ENCODE peak calls at places on chromosomes 12 and 14, in nine cellular contexts. O is GM06990; W is transverse colon; T is nephron progenitor cell; R is epithelial cell of esophagus; N is neural crest cell; E is lower leg skin; D is CD8-positive, alpha-beta T cell; G is AG09319. I is an unnamed sample.

GRCh38 chr14:90839024-90839888 is 23.0 kb upstream of the TTC7B start:
- DNase-seq in O (no peak), W (no peak), T (no peak), R (no peak), N (no peak), E (peak), D (no peak), G (peak), I (no peak)

GRCh38 chr12:104935892-104936291 is 22.2 kb downstream of the SLC41A2 start:
- DNase-seq in O (no peak), W (no peak), T (no peak), R (no peak), N (no peak), E (no peak), D (no peak), G (no peak), I (no peak)

GRCh38 chr14:23561873-23562821 is 5.4 kb downstream of the AP1G2 start:
- DNase-seq in O (no peak), W (no peak), T (no peak), R (peak), N (no peak), E (no peak), D (no peak), G (no peak), I (no peak)

GRCh38 chr12:132658149-132658905 is 28.8 kb downstream of the POLE start:
- DNase-seq in O (no peak), W (no peak), T (no peak), R (no peak), N (no peak), E (no peak), D (no peak), G (no peak), I (no peak)

GRCh38 chr12:47935196-47935595 is 28.2 kb upstream of the TMEM106C start:
- DNase-seq in O (no peak), W (no peak), T (no peak), R (no peak), N (no peak), E (peak), D (no peak), G (peak), I (no peak)

GRCh38 chr12:76942276-76942675 is 63.5 kb upstream of the CSRP2 start:
- DNase-seq in O (no peak), W (no peak), T (no peak), R (no peak), N (no peak), E (no peak), D (no peak), G (no peak), I (no peak)

GRCh38 chr14:68789002-68789797 is 3.7 kb downstream of the ZFP36L1 start:
- DNase-seq in O (peak), W (peak), T (peak), R (peak), N (peak), E (peak), D (peak), G (no peak), I (peak)

GRCh38 chr12:132103542-132104308 is 40.4 kb downstream of the DDX51 start:
- DNase-seq in O (no peak), W (no peak), T (no peak), R (no peak), N (no peak), E (peak), D (no peak), G (no peak), I (no peak)

GRCh38 chr12:88243886-88244491 is 101.9 kb downstream of the TMTC3 start:
- DNase-seq in O (no peak), W (no peak), T (no peak), R (no peak), N (no peak), E (no peak), D (no peak), G (no peak), I (no peak)

GRCh38 chr12:88242161-88242925 is 100.2 kb downstream of the TMTC3 start:
- DNase-seq in O (no peak), W (no peak), T (no peak), R (peak), N (no peak), E (no peak), D (no peak), G (peak), I (no peak)

GRCh38 chr12:88245905-88246304 is 103.8 kb downstream of the TMTC3 start:
- DNase-seq in O (no peak), W (no peak), T (no peak), R (no peak), N (no peak), E (no peak), D (no peak), G (no peak), I (no peak)

GRCh38 chr12:88247241-88247643 is 105.1 kb downstream of the TMTC3 start:
- DNase-seq in O (no peak), W (no peak), T (no peak), R (peak), N (no peak), E (no peak), D (no peak), G (peak), I (no peak)

DNA sequence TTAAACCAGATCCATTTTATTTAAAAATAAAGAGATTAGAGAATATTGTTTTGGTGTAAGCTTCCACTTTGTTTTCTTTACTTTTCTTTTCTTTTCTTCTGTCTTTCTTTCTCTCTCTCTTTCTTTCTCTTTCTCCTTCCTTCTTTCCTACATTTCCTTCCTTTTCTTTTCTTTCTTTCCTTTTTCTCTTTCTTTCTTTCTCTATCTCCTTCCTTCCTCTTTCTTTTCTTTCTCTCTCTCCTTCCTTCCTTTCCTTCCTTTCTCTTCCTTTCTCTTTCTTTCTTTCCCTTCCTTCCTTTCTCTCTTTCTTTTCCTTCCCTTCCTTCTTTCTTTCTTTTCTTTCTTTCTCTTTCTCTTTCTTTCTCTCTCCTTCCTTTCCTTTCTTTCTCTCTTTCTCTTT is 100.8 kb downstream of the TMTC3 start:
- DNase-seq in O (no peak), W (no peak), T (no peak), R (no peak), N (no peak), E (no peak), D (no peak), G (no peak), I (no peak)
- TF ChIP-seq CTCF in O (no peak), W (no peak), T (no peak), R (no peak), N (no peak), E (no peak), D (no peak), G (no peak), I (no peak)

GRCh38 chr12:21656931-21657335 is 709 bp downstream of the LDHB start:
- DNase-seq in O (no peak), W (peak), T (peak), R (peak), N (peak), E (peak), D (peak), G (no peak), I (peak)

GRCh38 chr12:21655594-21655993 is 2.0 kb downstream of the LDHB start:
- DNase-seq in O (no peak), W (no peak), T (no peak), R (no peak), N (no peak), E (no peak), D (no peak), G (no peak), I (no peak)

GRCh38 chr12:21662122-21662792 is 4.6 kb upstream of the LDHB start:
- DNase-seq in O (no peak), W (no peak), T (no peak), R (no peak), N (no peak), E (no peak), D (no peak), G (no peak), I (no peak)

GRCh38 chr12:21657336-21658077 is at the start of gene LDHB:
- DNase-seq in O (peak), W (peak), T (peak), R (peak), N (peak), E (peak), D (peak), G (peak), I (peak)

DNA sequence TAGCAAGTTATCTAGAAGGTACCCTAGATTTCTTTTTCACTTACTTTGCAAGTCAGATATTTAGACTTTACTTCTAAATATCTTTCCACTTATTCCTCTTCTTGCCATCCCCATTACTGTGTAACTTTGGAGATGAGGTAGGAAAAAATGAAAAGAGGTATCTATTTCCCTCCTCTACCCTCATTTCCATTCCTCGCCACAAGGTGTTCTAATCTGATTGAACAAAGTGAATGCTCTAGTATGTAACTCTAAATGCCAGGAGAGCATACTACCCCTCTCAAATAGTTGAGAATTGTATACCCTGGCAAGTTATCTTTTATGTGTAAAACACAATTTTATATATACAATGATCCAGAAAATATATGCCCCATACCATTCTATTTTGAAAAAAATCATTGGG is 1.7 kb upstream of the LDHB start:
- DNase-seq in O (no peak), W (no peak), T (no peak), R (no peak), N (no peak), E (no peak), D (no peak), G (no peak), I (no peak)
- TF ChIP-seq CTCF in O (peak), W (no peak), T (peak), R (peak), N (peak), E (no peak), D (peak), G (no peak), I (no peak)

DNA sequence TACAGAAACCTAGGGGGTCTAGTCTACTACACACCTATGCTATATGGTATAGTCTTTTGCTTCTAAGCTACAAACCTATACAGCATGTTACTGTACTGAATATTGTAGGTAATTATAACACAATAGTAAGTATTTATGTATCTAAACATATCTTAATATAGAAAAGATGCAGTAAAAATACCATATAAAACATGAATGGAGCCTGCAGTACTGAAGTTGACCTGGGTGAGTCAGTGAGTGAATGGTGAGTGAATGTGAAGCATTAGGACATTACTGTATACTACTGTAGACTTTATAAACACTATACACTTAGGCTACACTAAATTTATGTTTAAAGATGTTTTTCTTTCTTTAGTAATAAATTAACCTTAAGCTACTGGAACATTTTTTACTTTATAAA is 13.1 kb upstream of the ABCD2 start:
- DNase-seq in O (no peak), W (no peak), T (no peak), R (peak), N (no peak), E (no peak), D (no peak), G (no peak), I (no peak)
- TF ChIP-seq CTCF in O (no peak), W (no peak), T (no peak), R (peak), N (peak), E (no peak), D (no peak), G (no peak), I (no peak)

GRCh38 chr12:52171950-52172512 is 19.8 kb downstream of the KRT80 start:
- DNase-seq in O (no peak), W (peak), T (peak), R (peak), N (peak), E (no peak), D (no peak), G (no peak), I (no peak)
- TF ChIP-seq CTCF in O (peak), W (peak), T (peak), R (peak), N (peak), E (no peak), D (no peak), G (peak), I (peak)

GRCh38 chr12:70354777-70355176 is 11.3 kb upstream of the KCNMB4 start:
- DNase-seq in O (no peak), W (no peak), T (no peak), R (no peak), N (no peak), E (no peak), D (no peak), G (no peak), I (no peak)

GRCh38 chr12:70353780-70354640 is 12.1 kb upstream of the KCNMB4 start:
- DNase-seq in O (no peak), W (no peak), T (no peak), R (no peak), N (no peak), E (no peak), D (no peak), G (no peak), I (no peak)

GRCh38 chr12:70355972-70356371 is 10.1 kb upstream of the KCNMB4 start:
- DNase-seq in O (no peak), W (no peak), T (no peak), R (no peak), N (no peak), E (no peak), D (no peak), G (no peak), I (no peak)

GRCh38 chr12:70351076-70351475 is 15.0 kb upstream of the KCNMB4 start:
- DNase-seq in O (no peak), W (no peak), T (no peak), R (no peak), N (no peak), E (no peak), D (no peak), G (no peak), I (no peak)
- TF ChIP-seq CTCF in O (no peak), W (no peak), T (no peak), R (no peak), N (no peak), E (no peak), D (no peak), G (no peak), I (no peak)

GRCh38 chr12:67697981-67698380 is 49.4 kb downstream of the DYRK2 start:
- DNase-seq in O (no peak), W (no peak), T (no peak), R (no peak), N (no peak), E (no peak), D (no peak), G (no peak), I (no peak)
- TF ChIP-seq CTCF in O (no peak), W (no peak), T (no peak), R (no peak), N (no peak), E (no peak), D (no peak), G (no peak), I (no peak)